ENCODE peak calls at places on chromosomes 3 and 15, in six cellular contexts. W is spleen, G is HepG2, Y is suprapubic skin, B is upper lobe of left lung, U is transverse colon. J is an unnamed sample.

GRCh38 chr3:166177130-166177529 is 339.9 kb upstream of the BCHE start:
- DNase-seq in G (no peak), W (no peak), U (no peak), B (no peak), Y (no peak), J (no peak)

GRCh38 chr3:185069583-185070030 is 83.3 kb downstream of the C3orf70 start:
- DNase-seq in Y (no peak), G (peak; percentile 31), U (peak; percentile 63), W (no peak), B (no peak), J (no peak)

GRCh38 chr3:143119974-143120715 is 574 bp downstream of the CHST2 start:
- DNase-seq in Y (peak; percentile 63), U (peak; percentile 17), G (no peak), W (peak; percentile 90), B (no peak), J (peak; percentile 38)

GRCh38 chr3:46663611-46664135 is 29.8 kb downstream of the ALS2CL start:
- DNase-seq in U (peak; percentile 6), Y (peak; percentile 57), G (no peak), B (no peak), W (peak; percentile 72), J (peak; percentile 13)

GRCh38 chr3:108488631-108489030 is 21.8 kb downstream of the MYH15 start:
- DNase-seq in U (no peak), G (no peak), W (no peak), B (no peak), Y (no peak), J (no peak)

GRCh38 chr15:42547926-42548257 is 701 bp downstream of the LRRC57 start:
- DNase-seq in U (no peak), Y (no peak), G (peak; percentile 3), W (no peak), B (no peak), J (no peak)

GRCh38 chr3:81864273-81864672 is 102.8 kb upstream of the GBE1 start:
- DNase-seq in Y (no peak), W (no peak), G (no peak), U (no peak), B (peak; percentile 22), J (no peak)

GRCh38 chr3:30721314-30721634 is 114.9 kb downstream of the TGFBR2 start:
- DNase-seq in W (no peak), G (no peak), Y (no peak), B (no peak), U (no peak), J (no peak)

GRCh38 chr3:194315088-194315964 is 35.8 kb downstream of the CPN2 start:
- DNase-seq in B (peak; percentile 78), W (peak; percentile 96), Y (peak; percentile 89), U (peak; percentile 88), G (peak; percentile 50), J (peak; percentile 93)

GRCh38 chr15:63465104-63465503 is 39.3 kb upstream of the USP3 start:
- DNase-seq in B (no peak), U (no peak), W (no peak), Y (no peak), G (no peak), J (no peak)

GRCh38 chr3:8741581-8742355 is 8.2 kb downstream of the CAV3 start:
- DNase-seq in U (no peak), W (no peak), B (no peak), Y (no peak), G (peak; percentile 89), J (no peak)

GRCh38 chr3:30508319-30508718 is 98.1 kb upstream of the TGFBR2 start:
- DNase-seq in B (no peak), Y (no peak), U (no peak), G (no peak), W (no peak), J (no peak)

GRCh38 chr3:49134471-49135265 is 1.8 kb upstream of the LAMB2 start:
- DNase-seq in B (no peak), G (peak; percentile 53), W (no peak), U (no peak), Y (no peak), J (no peak)

GRCh38 chr3:76083992-76084391 is 298.6 kb upstream of the ZNF717 start:
- DNase-seq in G (no peak), B (no peak), U (no peak), Y (no peak), W (no peak), J (no peak)

GRCh38 chr3:119912220-119912619 is 130.3 kb downstream of the NR1I2 start:
- DNase-seq in W (no peak), G (no peak), B (no peak), Y (no peak), U (no peak), J (no peak)

GRCh38 chr3:60803156-60803555 is 448.1 kb downstream of the FHIT start:
- DNase-seq in W (no peak), Y (no peak), G (no peak), U (no peak), B (no peak), J (no peak)

GRCh38 chr15:74387141-74387541 is 19.7 kb upstream of the CYP11A1 start:
- DNase-seq in B (no peak), U (no peak), W (peak; percentile 83), Y (no peak), G (no peak), J (no peak)

GRCh38 chr15:77644543-77645247 is 12.0 kb upstream of the LINGO1 start:
- DNase-seq in G (no peak), W (no peak), B (no peak), U (peak; percentile 18), Y (no peak), J (no peak)

GRCh38 chr3:38016847-38017444 is 12.5 kb downstream of the PLCD1 start:
- DNase-seq in G (no peak), Y (no peak), W (no peak), B (no peak), U (no peak), J (no peak)

GRCh38 chr3:188253800-188254452 is 100.0 kb downstream of the LPP start:
- DNase-seq in Y (no peak), U (no peak), G (no peak), B (no peak), W (no peak), J (no peak)

GRCh38 chr3:187986514-187986934 is 167.4 kb upstream of the LPP start:
- DNase-seq in U (no peak), W (no peak), G (no peak), Y (no peak), B (peak; percentile 40), J (no peak)

GRCh38 chr3:21750291-21750690 is 719 bp downstream of the ZNF385D start:
- DNase-seq in B (no peak), W (no peak), Y (no peak), G (no peak), U (no peak), J (no peak)

GRCh38 chr15:50134524-50135024 is 15.5 kb upstream of the ATP8B4 start:
- DNase-seq in U (no peak), B (no peak), G (no peak), Y (no peak), W (no peak), J (no peak)

GRCh38 chr3:183537295-183537730 is 18.2 kb downstream of the KLHL6 start:
- DNase-seq in Y (no peak), B (peak; percentile 74), W (no peak), G (no peak), U (no peak), J (no peak)

GRCh38 chr15:33068007-33068441 is 126.5 kb downstream of the FMN1 start:
- DNase-seq in W (no peak), Y (peak; percentile 83), G (peak; percentile 66), B (peak; percentile 91), U (peak; percentile 89), J (no peak)

GRCh38 chr3:35394400-35394799 is 244.9 kb upstream of the ARPP21 start:
- DNase-seq in B (no peak), Y (no peak), W (no peak), G (no peak), U (no peak), J (no peak)

GRCh38 chr3:101941253-101942039 is 92.1 kb downstream of the NFKBIZ start:
- DNase-seq in Y (no peak), U (no peak), B (no peak), W (no peak), G (no peak), J (no peak)

GRCh38 chr15:73273181-73274002 is 95.4 kb downstream of the HCN4 start:
- DNase-seq in W (no peak), G (peak; percentile 42), U (peak; percentile 39), B (no peak), Y (no peak), J (no peak)

GRCh38 chr15:48627260-48627969 is 18.1 kb downstream of the FBN1 start:
- DNase-seq in Y (no peak), G (no peak), U (no peak), W (no peak), B (no peak), J (no peak)

GRCh38 chr15:90955911-90956310 is 1.2 kb downstream of the RCCD1 start:
- DNase-seq in Y (no peak), U (peak; percentile 63), W (no peak), B (no peak), G (peak; percentile 35), J (no peak)

GRCh38 chr3:112373476-112373875 is 40.5 kb downstream of the CD200 start:
- DNase-seq in B (no peak), U (no peak), W (no peak), Y (no peak), G (no peak), J (no peak)

GRCh38 chr3:193052294-193052693 is 134.6 kb upstream of the MB21D2 start:
- DNase-seq in B (no peak), G (no peak), W (no peak), Y (no peak), U (no peak), J (no peak)
- TF ChIP-seq POLR2AphosphoS5 in B (no peak), G (no peak), W (no peak), Y (no peak), U (no peak), J (no peak)

GRCh38 chr15:35665855-35666536 is 120.0 kb upstream of the DPH6 start:
- DNase-seq in Y (peak; percentile 74), W (no peak), B (no peak), U (no peak), G (no peak), J (no peak)
- TF ChIP-seq POLR2AphosphoS5 in Y (no peak), W (no peak), B (peak; percentile 15), U (no peak), G (no peak), J (no peak)

GRCh38 chr3:191390580-191390979 is 60.3 kb upstream of the UTS2B start:
- DNase-seq in U (no peak), W (no peak), G (no peak), B (no peak), Y (no peak), J (no peak)
- TF ChIP-seq POLR2AphosphoS5 in U (no peak), W (no peak), G (no peak), B (no peak), Y (no peak), J (no peak)

DNA sequence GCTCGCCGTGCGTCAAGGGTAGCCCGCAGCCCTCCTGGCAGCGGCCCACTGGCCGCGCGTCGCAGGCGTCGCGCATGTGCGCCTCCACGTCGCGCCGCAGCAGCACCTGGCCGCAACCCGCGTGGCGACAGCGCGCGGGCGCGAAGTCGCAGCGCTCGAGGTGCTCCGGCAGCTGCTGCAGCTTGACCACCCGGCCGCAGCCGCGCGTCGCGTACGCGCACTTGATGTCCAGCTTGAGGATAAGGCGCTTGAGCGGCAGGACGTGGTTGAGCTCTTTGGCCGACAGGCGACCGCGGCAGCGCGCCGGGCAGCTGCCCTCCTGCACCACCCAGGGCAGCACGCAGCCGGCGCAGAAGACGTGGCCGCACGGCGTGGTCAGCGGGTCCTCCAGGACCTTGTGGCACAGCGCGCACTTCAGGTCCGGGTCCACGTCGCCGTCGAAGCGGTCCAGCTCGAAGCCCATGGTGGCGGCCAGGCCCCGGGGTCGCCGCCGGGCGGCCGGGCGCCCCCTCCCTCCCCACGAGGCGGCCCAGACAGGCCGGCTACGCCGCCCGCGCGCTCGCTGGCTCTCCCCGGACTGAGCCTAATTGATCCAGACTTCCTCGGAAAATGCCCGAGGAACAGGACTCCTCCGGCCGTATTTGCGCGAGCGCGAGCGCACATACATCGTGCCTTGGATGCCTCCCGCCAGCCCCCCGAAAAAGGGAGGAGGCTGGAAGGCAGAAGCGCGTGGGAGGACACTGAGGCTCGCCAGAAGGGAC is at the start of gene PDZRN3:
- DNase-seq in G (no peak), W (no peak), Y (peak; percentile 72), U (peak; percentile 65), B (no peak), J (no peak)
- TF ChIP-seq POLR2AphosphoS5 in G (no peak), W (peak; percentile 46), Y (no peak), U (peak; percentile 60), B (no peak), J (no peak)

J was measured in GM12892.